ENCODE peak calls at places on chromosomes 16 and 17, in seven cellular contexts. One of them, this sample, is unnamed.

GRCh38 chr17:17500999-17501605 is 4.9 kb upstream of the RASD1 start:
- DNase-seq in left colon: no peak
- DNase-seq in ELF-1: no peak
- DNase-seq in Daoy: no peak
- DNase-seq in brain pericyte: no peak
- DNase-seq in activated T-cell treated with anti-CD3 and anti-CD28 coated beads for 48 hours: no peak
- DNase-seq in astrocyte of the spinal cord: no peak
- DNase-seq in this sample: no peak

GRCh38 chr16:67162439-67163163 is 1.9 kb upstream of the HSF4 start:
- DNase-seq in left colon: no peak
- DNase-seq in ELF-1: peak
- DNase-seq in Daoy: no peak
- DNase-seq in brain pericyte: no peak
- DNase-seq in activated T-cell treated with anti-CD3 and anti-CD28 coated beads for 48 hours: no peak
- DNase-seq in astrocyte of the spinal cord: no peak
- DNase-seq in this sample: no peak

GRCh38 chr17:76491271-76492184 is 9.7 kb downstream of the RHBDF2 start:
- DNase-seq in left colon: no peak
- DNase-seq in ELF-1: no peak
- DNase-seq in Daoy: no peak
- DNase-seq in brain pericyte: no peak
- DNase-seq in activated T-cell treated with anti-CD3 and anti-CD28 coated beads for 48 hours: no peak
- DNase-seq in astrocyte of the spinal cord: no peak
- DNase-seq in this sample: no peak

GRCh38 chr16:17476414-17477259 is 5.9 kb upstream of the XYLT1 start:
- DNase-seq in left colon: peak
- DNase-seq in ELF-1: peak
- DNase-seq in Daoy: peak
- DNase-seq in brain pericyte: no peak
- DNase-seq in activated T-cell treated with anti-CD3 and anti-CD28 coated beads for 48 hours: no peak
- DNase-seq in astrocyte of the spinal cord: peak
- DNase-seq in this sample: peak

GRCh38 chr17:3602499-3602898 is 6.7 kb downstream of the TRPV1 start:
- DNase-seq in left colon: no peak
- DNase-seq in ELF-1: peak
- DNase-seq in Daoy: peak
- DNase-seq in brain pericyte: no peak
- DNase-seq in activated T-cell treated with anti-CD3 and anti-CD28 coated beads for 48 hours: peak
- DNase-seq in astrocyte of the spinal cord: peak
- DNase-seq in this sample: peak

GRCh38 chr16:77833906-77834599 is 45.7 kb downstream of the VAT1L start:
- DNase-seq in left colon: no peak
- DNase-seq in ELF-1: peak
- DNase-seq in Daoy: peak
- DNase-seq in brain pericyte: no peak
- DNase-seq in activated T-cell treated with anti-CD3 and anti-CD28 coated beads for 48 hours: no peak
- DNase-seq in astrocyte of the spinal cord: peak
- DNase-seq in this sample: no peak

GRCh38 chr16:69329369-69330285 is 761 bp downstream of the PDF start:
- DNase-seq in left colon: peak
- DNase-seq in ELF-1: no peak
- DNase-seq in Daoy: no peak
- DNase-seq in brain pericyte: no peak
- DNase-seq in activated T-cell treated with anti-CD3 and anti-CD28 coated beads for 48 hours: no peak
- DNase-seq in astrocyte of the spinal cord: peak
- DNase-seq in this sample: peak

GRCh38 chr16:86975445-86975844 is 341.7 kb downstream of the C16orf95 start:
- DNase-seq in left colon: no peak
- DNase-seq in ELF-1: peak
- DNase-seq in Daoy: peak
- DNase-seq in brain pericyte: peak
- DNase-seq in activated T-cell treated with anti-CD3 and anti-CD28 coated beads for 48 hours: no peak
- DNase-seq in astrocyte of the spinal cord: peak
- DNase-seq in this sample: peak

GRCh38 chr16:13866073-13866472 is 53.9 kb upstream of the ERCC4 start:
- DNase-seq in left colon: peak
- DNase-seq in ELF-1: peak
- DNase-seq in Daoy: peak
- DNase-seq in brain pericyte: no peak
- DNase-seq in activated T-cell treated with anti-CD3 and anti-CD28 coated beads for 48 hours: peak
- DNase-seq in astrocyte of the spinal cord: peak
- DNase-seq in this sample: peak

GRCh38 chr17:46194393-46195216 is 1.4 kb upstream of the KANSL1 start:
- DNase-seq in left colon: no peak
- DNase-seq in ELF-1: no peak
- DNase-seq in Daoy: peak
- DNase-seq in brain pericyte: no peak
- DNase-seq in activated T-cell treated with anti-CD3 and anti-CD28 coated beads for 48 hours: peak
- DNase-seq in astrocyte of the spinal cord: peak
- DNase-seq in this sample: no peak

GRCh38 chr16:4936991-4937781 is at the start of gene PPL:
- DNase-seq in left colon: peak
- DNase-seq in ELF-1: peak
- DNase-seq in Daoy: no peak
- DNase-seq in brain pericyte: no peak
- DNase-seq in activated T-cell treated with anti-CD3 and anti-CD28 coated beads for 48 hours: no peak
- DNase-seq in astrocyte of the spinal cord: no peak
- DNase-seq in this sample: peak

GRCh38 chr17:43766413-43767052 is 7.9 kb upstream of the SOST start:
- DNase-seq in left colon: peak
- DNase-seq in ELF-1: peak
- DNase-seq in Daoy: peak
- DNase-seq in brain pericyte: no peak
- DNase-seq in activated T-cell treated with anti-CD3 and anti-CD28 coated beads for 48 hours: no peak
- DNase-seq in astrocyte of the spinal cord: peak
- DNase-seq in this sample: peak

GRCh38 chr17:65595071-65595655 is 33.7 kb upstream of the AXIN2 start:
- DNase-seq in left colon: no peak
- DNase-seq in ELF-1: peak
- DNase-seq in Daoy: no peak
- DNase-seq in brain pericyte: no peak
- DNase-seq in activated T-cell treated with anti-CD3 and anti-CD28 coated beads for 48 hours: no peak
- DNase-seq in astrocyte of the spinal cord: no peak
- DNase-seq in this sample: no peak